ENCODE peak calls at places on chromosomes 3 and 15, in seven cellular contexts. Z is brain microvascular endothelial cell; R is GM23248; L is Peyer's patch; W is mesendoderm; H is effector memory CD4-positive, alpha-beta T cell; U is SJSA1. A is an unnamed sample.
A peak's percentile ranks its signal among the peaks of the same experiment; 100 is the strongest.

GRCh38 chr3:106440672-106441071 is 571.9 kb upstream of the CBLB start:
- DNase-seq in R (no peak), U (no peak), L (no peak), Z (no peak), W (no peak), H (no peak), A (no peak)

GRCh38 chr15:69525543-69525942 is 72.9 kb downstream of the RPLP1 start:
- DNase-seq in Z (no peak), H (no peak), R (no peak), U (no peak), W (no peak), L (no peak), A (peak; percentile 77)

GRCh38 chr15:97791824-97792792 is 168.4 kb upstream of the ARRDC4 start:
- DNase-seq in H (no peak), R (no peak), Z (no peak), U (no peak), W (peak; percentile 39), L (no peak), A (no peak)

GRCh38 chr15:78223396-78224023 is 10.9 kb downstream of the ACSBG1 start:
- DNase-seq in L (no peak), H (no peak), Z (no peak), W (no peak), R (peak; percentile 37), U (no peak), A (no peak)

GRCh38 chr15:83300826-83301225 is 16.4 kb upstream of the BNC1 start:
- DNase-seq in W (no peak), U (no peak), Z (no peak), R (peak; percentile 44), L (no peak), H (no peak), A (no peak)

GRCh38 chr3:170697803-170698350 is 112.0 kb upstream of the SLC7A14 start:
- DNase-seq in H (no peak), Z (peak; percentile 51), W (peak; percentile 97), R (no peak), U (no peak), L (no peak), A (no peak)

GRCh38 chr3:155031191-155031590 is 48.9 kb upstream of the MME start:
- DNase-seq in Z (no peak), H (no peak), U (no peak), L (no peak), R (peak; percentile 55), W (no peak), A (no peak)

GRCh38 chr3:173745952-173746682 is 348.6 kb downstream of the NLGN1 start:
- DNase-seq in U (peak; percentile 25), Z (peak; percentile 82), L (no peak), R (peak; percentile 78), W (peak; percentile 45), H (no peak), A (peak; percentile 1)

GRCh38 chr3:58332575-58333179 is at the start of gene PXK:
- DNase-seq in U (peak; percentile 50), Z (peak; percentile 64), W (peak; percentile 74), R (peak; percentile 94), L (peak; percentile 82), H (peak; percentile 57), A (peak; percentile 72)

GRCh38 chr3:127277591-127277990 is 10.3 kb downstream of the PRR20G start:
- DNase-seq in W (no peak), L (no peak), Z (no peak), U (no peak), H (no peak), R (peak; percentile 38), A (no peak)

GRCh38 chr3:54968546-54969172 is 40.8 kb upstream of the LRTM1 start:
- DNase-seq in Z (peak; percentile 68), R (peak; percentile 66), H (no peak), L (no peak), W (peak; percentile 60), U (no peak), A (no peak)

GRCh38 chr3:40192628-40193027 is 116.9 kb upstream of the EIF1B start:
- DNase-seq in U (no peak), W (peak; percentile 82), L (no peak), Z (no peak), R (no peak), H (no peak), A (no peak)

GRCh38 chr15:67144609-67145306 is 79.4 kb downstream of the SMAD3 start:
- DNase-seq in U (peak; percentile 79), R (peak; percentile 94), W (peak; percentile 77), Z (peak; percentile 98), H (no peak), L (no peak), A (peak; percentile 28)

GRCh38 chr3:48521635-48522034 is 17.7 kb upstream of the SHISA5 start:
- DNase-seq in W (no peak), H (no peak), L (no peak), R (no peak), U (no peak), Z (no peak), A (no peak)

GRCh38 chr3:48519244-48519643 is 15.3 kb upstream of the SHISA5 start:
- DNase-seq in L (no peak), H (no peak), W (no peak), R (no peak), Z (no peak), U (no peak), A (no peak)

GRCh38 chr3:48516571-48516970 is 12.6 kb upstream of the SHISA5 start:
- DNase-seq in L (no peak), H (no peak), Z (no peak), R (no peak), W (no peak), U (no peak), A (no peak)

GRCh38 chr3:48518069-48518468 is 14.1 kb upstream of the SHISA5 start:
- DNase-seq in U (no peak), W (no peak), R (no peak), Z (no peak), L (no peak), H (no peak), A (no peak)

GRCh38 chr3:48518755-48519154 is 14.8 kb upstream of the SHISA5 start:
- DNase-seq in R (no peak), Z (no peak), U (no peak), H (no peak), W (no peak), L (no peak), A (no peak)
- H3K27ac ChIP-seq in R (no peak overlapping the region), Z (no peak overlapping the region), U (no peak overlapping the region), H (no peak overlapping the region), W (no peak overlapping the region), L (no peak overlapping the region), A (no peak overlapping the region)

GRCh38 chr15:43526261-43526930 is 9.0 kb downstream of the MAP1A start:
- DNase-seq in Z (no peak), W (no peak), U (no peak), H (no peak), L (no peak), R (no peak), A (no peak)
- H3K36me3 ChIP-seq in Z (peaks cover 29% of the 10 kb centered on the region), W (no peaks in the 10 kb centered on the region), U (peaks cover 98% of the 10 kb centered on the region), H (peaks cover 3% of the 10 kb centered on the region), L (no peaks in the 10 kb centered on the region), R (peaks cover 22% of the 10 kb centered on the region), A (peaks cover 49% of the 10 kb centered on the region)

GRCh38 chr15:48493763-48494225 is 151.7 kb downstream of the FBN1 start:
- DNase-seq in H (no peak), U (no peak), R (no peak), L (no peak), W (no peak), Z (no peak), A (no peak)
- H3K27ac ChIP-seq in H (no peak overlapping the region), U (peak overlapping the region; percentile 86), R (peak overlapping the region; percentile 95), L (no peak overlapping the region), W (no peak overlapping the region), Z (peak overlapping the region; percentile 87), A (peak overlapping the region; percentile 75)

GRCh38 chr3:100352296-100353178 is 18.0 kb downstream of the NIT2 start:
- DNase-seq in Z (no peak), H (no peak), R (peak; percentile 35), W (no peak), L (no peak), U (no peak), A (no peak)
- H3K36me3 ChIP-seq in Z (peaks cover 27% of the 10 kb centered on the region), H (peaks cover 45% of the 10 kb centered on the region), R (peaks cover 16% of the 10 kb centered on the region), W (no peaks in the 10 kb centered on the region), L (no peaks in the 10 kb centered on the region), U (peaks cover 56% of the 10 kb centered on the region), A (peaks cover 70% of the 10 kb centered on the region)

A was measured in SJCRH30.